ENCODE peak calls at places on chromosome 19, in four cellular contexts. R is tibial artery, T is A549, I is uterus. X is an unnamed sample.

GRCh38 chr19:13463296-13463695 is 43.0 kb downstream of the CACNA1A start:
- DNase-seq in R (no peak), T (no peak), I (no peak), X (no peak)

GRCh38 chr19:13726323-13726722 is 38.0 kb upstream of the MRI1 start:
- DNase-seq in R (no peak), T (no peak), I (no peak), X (no peak)

GRCh38 chr19:17242431-17243208 is 3.1 kb downstream of the NR2F6 start:
- DNase-seq in R (no peak), T (no peak), I (no peak), X (no peak)

GRCh38 chr19:14006766-14007562 is 844 bp upstream of the RFX1 start:
- DNase-seq in R (no peak), T (peak; percentile 36), I (no peak), X (no peak)

GRCh38 chr19:39502640-39503417 is 4.1 kb downstream of the DLL3 start:
- DNase-seq in R (no peak), T (peak; percentile 97), I (no peak), X (peak; percentile 34)

GRCh38 chr19:40542197-40542859 is 34.3 kb upstream of the SHKBP1 start:
- DNase-seq in R (peak; percentile 48), T (no peak), I (peak; percentile 56), X (no peak)

GRCh38 chr19:2274937-2275535 is 6.9 kb downstream of the PEAK3 start:
- DNase-seq in R (peak; percentile 59), T (peak; percentile 69), I (no peak), X (no peak)

GRCh38 chr19:52190679-52191293 is 934 bp downstream of the PPP2R1A start:
- DNase-seq in R (no peak), T (no peak), I (no peak), X (peak; percentile 23)

GRCh38 chr19:10876459-10877240 is 5.3 kb downstream of the CARM1 start:
- DNase-seq in R (peak; percentile 41), T (no peak), I (no peak), X (no peak)

GRCh38 chr19:41441321-41441945 is 1.5 kb upstream of the ERICH4 start:
- DNase-seq in R (no peak), T (no peak), I (no peak), X (no peak)

GRCh38 chr19:39765091-39766076 is 13.3 kb upstream of the LEUTX start:
- DNase-seq in R (no peak), T (peak; percentile 41), I (peak; percentile 18), X (no peak)

GRCh38 chr19:35041548-35042055 is at the start of gene HPN:
- DNase-seq in R (no peak), T (no peak), I (no peak), X (peak; percentile 70)

GRCh38 chr19:11693505-11694499 is 44.9 kb downstream of the ZNF823 start:
- DNase-seq in R (no peak), T (no peak), I (no peak), X (peak; percentile 35)

GRCh38 chr19:48029431-48029830 is 14.4 kb downstream of the CABP5 start:
- DNase-seq in R (no peak), T (no peak), I (no peak), X (no peak)

GRCh38 chr19:661427-662196 is 1.4 kb downstream of the RNF126 start:
- DNase-seq in R (no peak), T (no peak), I (no peak), X (no peak)

GRCh38 chr19:45468159-45468651 is 409 bp downstream of the FOSB start:
- DNase-seq in R (no peak), T (no peak), I (no peak), X (no peak)

GRCh38 chr19:8352134-8352827 is 9.2 kb upstream of the KANK3 start:
- DNase-seq in R (no peak), T (no peak), I (no peak), X (no peak)

GRCh38 chr19:35266149-35266903 is 2.4 kb upstream of the USF2 start:
- DNase-seq in R (no peak), T (no peak), I (peak; percentile 19), X (no peak)

GRCh38 chr19:10551698-10552301 is 8.1 kb downstream of the ATG4D start:
- DNase-seq in R (no peak), T (no peak), I (no peak), X (no peak)

GRCh38 chr19:4115050-4115817 is 8.7 kb downstream of the MAP2K2 start:
- DNase-seq in R (no peak), T (no peak), I (no peak), X (no peak)

GRCh38 chr19:38690832-38691231 is 43.4 kb downstream of the ACTN4 start:
- DNase-seq in R (no peak), T (no peak), I (no peak), X (no peak)

GRCh38 chr19:53812335-53812734 is 11.8 kb downstream of the NLRP12 start:
- DNase-seq in R (no peak), T (no peak), I (no peak), X (no peak)

GRCh38 chr19:53810187-53810546 is 13.9 kb downstream of the NLRP12 start:
- DNase-seq in R (no peak), T (no peak), I (no peak), X (no peak)

GRCh38 chr19:53810891-53811290 is 13.2 kb downstream of the NLRP12 start:
- DNase-seq in R (no peak), T (no peak), I (no peak), X (no peak)

GRCh38 chr19:53809518-53810186 is 14.5 kb downstream of the NLRP12 start:
- DNase-seq in R (no peak), T (no peak), I (no peak), X (no peak)

GRCh38 chr19:53808710-53809125 is 15.4 kb downstream of the NLRP12 start:
- DNase-seq in R (no peak), T (peak; percentile 52), I (no peak), X (no peak)
- TF ChIP-seq CTCF in R (no peak), T (peak; percentile 86), I (no peak), X (peak; percentile 54)

GRCh38 chr19:7346488-7346971 is 2.2 kb upstream of the ARHGEF18 start:
- DNase-seq in R (no peak), T (no peak), I (no peak), X (no peak)
- H3K4me3 ChIP-seq in R (no peak overlapping the region), T (no peak overlapping the region), I (no peak overlapping the region), X (no peak overlapping the region)

GRCh38 chr19:55383279-55383788 is 758 bp downstream of the TMEM238 start:
- DNase-seq in R (no peak), T (no peak), I (no peak), X (no peak)
- TF ChIP-seq CTCF in R (no peak), T (no peak), I (no peak), X (no peak)

DNA sequence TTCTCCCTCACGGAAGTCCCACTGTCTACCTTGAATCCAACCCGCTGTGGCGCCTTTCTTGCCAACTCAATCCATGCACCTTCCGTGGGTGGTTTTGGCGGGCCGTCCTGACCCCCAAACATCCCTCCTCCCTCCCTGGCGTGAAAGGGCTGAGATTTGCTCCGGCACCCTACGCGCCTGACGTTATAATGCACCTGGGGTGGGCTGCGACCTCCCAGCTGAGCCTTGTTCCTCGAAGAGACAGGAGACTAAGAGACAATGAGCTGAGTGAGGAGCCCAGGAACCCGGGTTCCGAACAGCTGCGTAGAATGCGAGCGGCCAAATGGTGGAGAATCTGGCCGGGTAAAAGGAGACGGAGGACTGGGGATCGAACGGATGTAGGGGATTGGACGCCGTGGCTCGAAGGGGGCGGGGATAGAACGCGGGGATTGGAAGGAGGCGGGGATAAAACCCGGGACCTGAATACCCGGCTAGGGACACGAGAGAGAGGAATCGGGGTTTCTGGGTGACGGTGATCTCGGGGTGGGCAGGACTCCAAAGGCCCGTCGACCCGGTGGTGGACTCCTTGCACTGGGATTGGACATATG is at the start of gene CPT1C:
- DNase-seq in R (peak; percentile 75), T (no peak), I (peak; percentile 87), X (no peak)
- H3K4me3 ChIP-seq in R (peak within 1 kb of the TSS; percentile 54), T (no peak within 1 kb of the TSS), I (peak within 1 kb of the TSS; percentile 39), X (peak within 1 kb of the TSS; percentile 56)

GRCh38 chr19:23261496-23262020 is 11.4 kb upstream of the ZNF724 start:
- DNase-seq in R (no peak), T (no peak), I (no peak), X (no peak)
- TF ChIP-seq CTCF in R (no peak), T (no peak), I (no peak), X (no peak)

GRCh38 chr19:46493236-46494114 is 2.2 kb downstream of the PNMA8B start:
- DNase-seq in R (no peak), T (no peak), I (no peak), X (no peak)
- H3K4me3 ChIP-seq in R (peak overlapping the region; percentile 57), T (no peak overlapping the region), I (peak overlapping the region; percentile 23), X (no peak overlapping the region)

DNA sequence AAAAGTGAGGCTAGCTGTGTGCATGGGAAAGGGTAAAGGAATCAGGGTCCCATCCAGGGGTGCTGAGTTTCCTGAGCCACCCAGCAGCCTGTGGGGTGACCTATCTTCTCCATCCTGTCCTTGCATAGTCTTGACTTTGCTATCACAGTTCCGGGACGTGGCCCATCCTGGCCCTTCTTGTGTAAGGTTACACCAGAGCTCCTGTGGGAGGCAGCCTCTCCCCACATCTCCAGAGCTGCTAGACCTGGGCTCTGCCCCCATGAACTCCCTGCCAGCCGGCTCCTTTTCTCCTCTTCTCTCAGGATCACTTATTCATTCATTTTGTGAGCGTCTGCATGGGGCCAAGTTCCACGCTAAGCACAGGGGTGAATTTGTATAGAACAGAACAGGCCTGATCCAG is 238.9 kb downstream of the TSHZ3 start:
- DNase-seq in R (peak; percentile 22), T (no peak), I (peak; percentile 23), X (no peak)
- TF ChIP-seq CTCF in R (no peak), T (no peak), I (peak; percentile 23), X (peak; percentile 32)

DNA sequence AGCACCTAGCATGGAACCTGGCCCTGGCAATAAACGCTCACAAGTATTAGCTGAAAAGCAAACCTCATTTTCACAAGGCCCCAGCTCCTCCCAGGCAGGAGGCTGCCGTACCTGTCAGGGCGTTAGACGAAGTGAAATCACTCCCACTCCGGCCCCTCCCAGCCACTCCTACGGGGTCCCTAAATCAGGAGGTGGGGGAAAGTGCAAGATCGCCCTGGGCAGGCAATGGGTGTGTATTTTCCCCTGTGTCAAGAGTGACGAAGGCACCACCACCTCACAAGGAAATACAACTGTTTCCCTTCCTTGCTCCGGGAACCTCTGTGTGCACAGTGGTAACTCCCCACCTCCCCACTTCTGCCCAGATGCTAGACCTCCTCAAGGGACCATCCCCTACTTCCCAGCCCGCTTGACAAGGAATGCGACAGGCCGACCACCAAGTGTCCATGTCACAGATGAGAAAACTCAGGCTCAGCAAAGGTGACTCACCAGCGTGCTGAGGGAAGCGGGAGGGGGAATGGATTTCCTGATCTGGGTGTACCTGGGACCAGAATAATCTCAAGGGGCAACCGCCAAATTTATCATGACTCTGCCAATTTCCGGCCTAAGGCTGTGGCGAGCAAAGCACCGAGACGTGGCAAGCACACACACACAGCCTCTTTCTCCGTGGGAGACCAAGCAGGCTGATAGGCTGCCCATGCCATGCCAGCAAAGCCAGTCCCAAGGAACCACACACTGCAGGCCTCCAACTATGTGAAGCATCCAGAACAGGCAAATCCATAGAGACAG is 7.3 kb downstream of the PPP6R1 start:
- DNase-seq in R (no peak), T (no peak), I (no peak), X (no peak)
- H3K4me3 ChIP-seq in R (no peak overlapping the region), T (no peak overlapping the region), I (no peak overlapping the region), X (no peak overlapping the region)

DNA sequence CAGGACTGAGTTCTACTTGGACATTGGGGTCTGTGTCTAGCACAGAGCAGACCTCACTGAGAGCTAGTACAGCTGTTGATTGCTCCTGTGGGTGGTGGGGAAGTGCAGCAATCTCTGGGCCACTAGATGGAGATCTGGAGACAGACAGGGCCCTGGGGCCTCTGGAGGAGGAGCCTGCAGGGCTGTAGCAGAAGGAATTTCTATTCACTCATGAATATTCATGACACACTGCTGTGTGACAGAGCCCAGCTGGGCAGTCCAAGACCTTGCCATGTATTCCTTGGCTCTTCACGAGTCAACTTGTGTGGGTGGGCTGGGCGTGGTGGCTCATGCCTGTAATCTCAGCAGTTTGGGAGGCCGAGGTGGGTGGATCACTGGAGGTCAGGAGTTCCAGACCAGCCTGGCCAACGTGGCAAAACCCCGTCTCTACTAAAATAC is 37.5 kb downstream of the SUGP2 start:
- DNase-seq in R (no peak), T (peak; percentile 65), I (no peak), X (peak; percentile 7)
- TF ChIP-seq CTCF in R (no peak), T (peak; percentile 39), I (no peak), X (peak; percentile 55)

X was measured in LNCaP clone FGC.